ENCODE peak calls at places on chromosome X, in ten cellular contexts. N, A, R, H, Q, W, V, X, Y and E are unnamed samples.
A peak's percentile ranks its signal among the peaks of the same experiment; 100 is the strongest.

GRCh38 chrX:51876441-51876840 is 17.0 kb upstream of the MAGED1 start:
- DNase-seq in H (peak; percentile 35), Q (no peak), W (no peak), N (peak; percentile 57), Y (no peak), V (no peak), X (no peak), A (no peak), R (peak; percentile 64), E (no peak)

GRCh38 chrX:53190363-53190960 is 34.5 kb downstream of the KDM5C start:
- DNase-seq in N (no peak), A (no peak), H (peak; percentile 11), R (peak; percentile 2), W (no peak), Q (no peak), Y (peak; percentile 9), V (no peak), X (peak; percentile 12), E (no peak)

GRCh38 chrX:130060122-130061069 is 49.9 kb downstream of the ELF4 start:
- DNase-seq in H (peak; percentile 48), W (no peak), R (peak; percentile 59), X (peak; percentile 76), Y (peak; percentile 87), A (peak; percentile 69), N (peak; percentile 67), V (peak; percentile 85), Q (peak; percentile 80), E (peak; percentile 83)

GRCh38 chrX:11363069-11363594 is 69.9 kb downstream of the AMELX start:
- DNase-seq in W (no peak), X (peak; percentile 93), V (peak; percentile 63), R (no peak), Q (no peak), A (no peak), H (no peak), N (no peak), Y (no peak), E (no peak)

GRCh38 chrX:66672106-66672505 is 33.2 kb upstream of the EDA2R start:
- DNase-seq in W (no peak), Q (no peak), X (no peak), A (no peak), R (peak; percentile 40), H (peak; percentile 40), V (no peak), Y (no peak), N (no peak), E (no peak)

GRCh38 chrX:100584636-100585035 is at the start of gene TNMD:
- DNase-seq in W (no peak), Y (no peak), R (no peak), H (no peak), A (no peak), Q (no peak), V (no peak), N (no peak), X (no peak), E (no peak)

GRCh38 chrX:69185886-69186285 is 20.6 kb upstream of the PJA1 start:
- DNase-seq in X (no peak), W (no peak), N (no peak), Q (no peak), Y (no peak), R (no peak), V (no peak), H (no peak), A (no peak), E (no peak)

GRCh38 chrX:40258909-40259308 is 161.2 kb upstream of the BCOR start:
- DNase-seq in X (no peak), Y (no peak), H (no peak), W (no peak), V (no peak), A (no peak), Q (no peak), R (no peak), N (no peak), E (no peak)

GRCh38 chrX:37347420-37347819 is 1.7 kb upstream of the PRRG1 start:
- DNase-seq in H (peak; percentile 46), A (no peak), Q (no peak), Y (no peak), W (no peak), V (no peak), N (peak; percentile 81), R (peak; percentile 68), X (no peak), E (no peak)

GRCh38 chrX:20686256-20686655 is 419.5 kb upstream of the RPS6KA3 start:
- DNase-seq in V (no peak), H (no peak), R (no peak), W (no peak), N (no peak), Y (no peak), X (no peak), A (no peak), Q (no peak), E (no peak)

GRCh38 chrX:31280580-31280979 is 208.7 kb upstream of the FTHL17 start:
- DNase-seq in V (no peak), W (no peak), Y (no peak), R (no peak), X (no peak), N (no peak), A (no peak), Q (no peak), H (no peak), E (no peak)

DNA sequence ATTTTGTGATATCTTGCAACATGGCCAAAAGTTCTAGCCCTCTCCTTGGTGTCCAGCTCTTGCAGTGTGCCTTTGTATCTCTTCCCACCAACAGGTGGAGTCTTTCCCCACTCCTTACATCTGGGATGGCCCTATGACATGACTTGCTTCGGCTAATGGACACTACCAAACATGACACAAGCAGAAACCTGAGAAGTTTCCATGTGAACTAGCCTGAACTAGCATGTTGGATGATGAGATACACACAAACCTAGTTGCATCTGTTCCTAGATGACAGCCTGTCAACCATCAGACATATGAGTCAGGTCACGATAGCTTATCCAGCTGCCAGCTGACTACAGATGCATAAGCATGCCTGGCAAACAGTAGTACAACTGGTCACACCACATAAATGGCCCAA is 207.5 kb upstream of the FTHL17 start:
- DNase-seq in Q (no peak), N (peak; percentile 42), Y (no peak), X (no peak), V (no peak), H (peak; percentile 42), R (peak; percentile 59), W (peak; percentile 6), A (no peak), E (no peak)
- TF ChIP-seq CTCF in Q (no peak), N (peak; percentile 36), Y (no peak), X (peak; percentile 42), V (peak; percentile 28), H (peak; percentile 40), R (peak; percentile 44), W (peak; percentile 44), A (peak; percentile 22), E (no peak)

DNA sequence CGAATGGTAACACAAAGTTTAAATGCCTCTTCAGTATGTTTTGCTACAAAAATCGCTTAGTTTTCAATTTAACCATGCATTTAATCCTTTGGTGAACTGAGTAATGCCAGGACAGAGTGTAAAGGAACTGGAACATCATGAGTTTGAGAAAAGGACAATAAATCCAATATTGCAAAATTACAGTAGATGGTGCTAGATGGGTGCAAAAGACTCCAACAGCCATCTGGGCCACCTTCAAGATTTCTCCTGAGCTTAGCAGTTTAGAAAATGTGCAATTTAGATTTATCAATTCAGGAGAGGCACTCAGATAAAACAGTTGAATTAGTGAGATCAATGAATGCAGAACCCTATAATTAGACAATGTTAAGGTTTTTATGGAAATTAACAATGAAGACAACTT is 33.2 kb upstream of the MID1IP1 start:
- DNase-seq in W (no peak), V (no peak), Q (peak; percentile 9), H (peak; percentile 45), Y (no peak), N (peak; percentile 48), A (no peak), X (peak; percentile 33), R (peak; percentile 56), E (no peak)
- TF ChIP-seq CTCF in W (peak; percentile 7), V (no peak), Q (peak; percentile 60), H (peak; percentile 47), Y (no peak), N (peak; percentile 32), A (peak; percentile 36), X (peak; percentile 70), R (peak; percentile 29), E (peak; percentile 39)

GRCh38 chrX:48511561-48511960 is 2.8 kb downstream of the PORCN start:
- DNase-seq in V (no peak), N (no peak), R (peak; percentile 22), Q (peak; percentile 54), X (no peak), H (no peak), Y (peak; percentile 20), W (no peak), A (no peak), E (no peak)
- TF ChIP-seq CTCF in V (peak; percentile 31), N (peak; percentile 41), R (peak; percentile 43), Q (peak; percentile 33), X (peak; percentile 50), H (peak; percentile 41), Y (no peak), W (peak; percentile 46), A (no peak), E (no peak)

GRCh38 chrX:81259008-81259713 is 57.3 kb downstream of the SH3BGRL start:
- DNase-seq in Q (no peak), X (no peak), N (peak; percentile 69), A (peak; percentile 4), H (peak; percentile 38), W (peak; percentile 27), R (peak; percentile 64), V (no peak), Y (no peak), E (no peak)
- TF ChIP-seq CTCF in Q (no peak), X (no peak), N (no peak), A (no peak), H (no peak), W (no peak), R (no peak), V (no peak), Y (no peak), E (no peak)

DNA sequence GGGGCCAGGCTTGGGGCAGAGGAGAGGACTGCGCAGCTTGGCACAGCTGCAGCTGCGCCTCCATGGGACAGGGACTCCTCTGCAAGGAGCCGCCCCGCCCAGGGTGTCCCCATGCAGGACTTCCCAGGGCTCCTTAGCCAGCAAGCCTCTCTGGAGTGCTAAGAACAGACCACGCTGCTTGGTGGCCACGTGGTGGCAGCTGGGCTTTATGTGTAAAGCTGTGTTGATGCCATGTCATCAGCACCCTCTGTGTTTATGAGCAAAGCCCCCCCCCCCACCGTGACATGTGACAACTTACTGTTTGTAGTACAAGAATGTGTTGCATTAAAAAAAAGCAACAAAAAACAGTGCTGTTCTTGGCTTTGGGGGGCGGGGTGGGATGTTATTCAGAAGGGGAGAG is 40.2 kb downstream of the ATP2B3 start:
- DNase-seq in V (no peak), W (no peak), H (no peak), X (peak; percentile 34), A (no peak), Q (no peak), Y (no peak), N (no peak), R (no peak), E (no peak)
- TF ChIP-seq CTCF in V (no peak), W (no peak), H (no peak), X (no peak), A (no peak), Q (no peak), Y (no peak), N (no peak), R (no peak), E (no peak)

DNA sequence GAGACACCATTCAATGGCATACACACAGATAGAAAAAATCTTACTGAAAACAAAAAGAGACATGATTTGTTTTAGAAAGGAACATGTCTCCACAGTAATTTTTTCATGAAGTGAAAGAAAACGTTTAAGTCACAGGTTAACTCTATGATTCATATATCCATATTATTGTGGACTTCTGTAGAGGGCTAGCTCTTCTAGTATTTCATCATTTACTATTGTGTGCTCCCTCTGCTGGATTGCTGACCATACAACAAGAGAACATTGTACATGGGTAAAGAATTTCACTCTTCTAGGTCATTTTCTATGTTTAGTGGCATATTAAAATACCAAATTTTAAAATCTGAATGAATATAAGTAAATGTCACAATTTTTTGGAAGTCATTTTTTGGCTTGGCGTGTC is 91.8 kb upstream of the POU3F4 start:
- DNase-seq in R (peak; percentile 2), N (no peak), W (no peak), H (peak; percentile 0), A (no peak), X (peak; percentile 1), Q (no peak), Y (no peak), V (no peak), E (no peak)
- TF ChIP-seq CTCF in R (no peak), N (no peak), W (no peak), H (peak; percentile 18), A (no peak), X (peak; percentile 60), Q (peak; percentile 39), Y (peak; percentile 34), V (no peak), E (no peak)